ENCODE peak calls at places on chromosomes 11 and 22, in four cellular contexts. J, Q, D and L are unnamed samples.

GRCh38 chr11:10925149-10925926 is 67.5 kb upstream of the ZBED5 start:
- DNase-seq in D (no peak), Q (no peak), J (no peak), L (no peak)

GRCh38 chr22:42613869-42614268 is 814 bp downstream of the POLDIP3 start:
- DNase-seq in D (peak; percentile 45), J (no peak), Q (no peak), L (peak; percentile 32)

GRCh38 chr22:30694638-30695350 is at the start of gene OSBP2:
- DNase-seq in Q (no peak), D (peak; percentile 50), J (no peak), L (peak; percentile 51)

GRCh38 chr11:63839508-63840355 is 822 bp downstream of the MARK2 start:
- DNase-seq in Q (no peak), D (peak; percentile 46), J (no peak), L (peak; percentile 12)

GRCh38 chr11:117932987-117933386 is 3.8 kb upstream of the TMPRSS13 start:
- DNase-seq in J (no peak), D (no peak), Q (no peak), L (no peak)

GRCh38 chr11:110317516-110317932 is 21.1 kb upstream of the RDX start:
- DNase-seq in J (no peak), Q (no peak), D (peak; percentile 41), L (peak; percentile 97)

GRCh38 chr11:8328848-8329330 is 65.2 kb upstream of the LMO1 start:
- DNase-seq in J (peak; percentile 97), Q (peak; percentile 45), D (peak; percentile 79), L (peak; percentile 59)

GRCh38 chr11:101860694-101861371 is 54.0 kb upstream of the CEP126 start:
- DNase-seq in Q (peak; percentile 59), J (peak; percentile 37), D (peak; percentile 82), L (peak; percentile 37)

GRCh38 chr11:118438314-118438931 is 2.1 kb downstream of the KMT2A start:
- DNase-seq in J (peak; percentile 31), Q (peak; percentile 59), D (peak; percentile 78), L (no peak)

GRCh38 chr11:33920838-33921613 is 29.1 kb upstream of the LMO2 start:
- DNase-seq in D (peak; percentile 30), J (no peak), Q (peak; percentile 82), L (no peak)

GRCh38 chr11:79066456-79067354 is 374.1 kb downstream of the TENM4 start:
- DNase-seq in Q (no peak), D (no peak), J (no peak), L (peak; percentile 40)

GRCh38 chr11:7826316-7826715 is 29.6 kb upstream of the OR5P2 start:
- DNase-seq in Q (no peak), J (no peak), D (no peak), L (no peak)

GRCh38 chr11:375065-376025 is 6.0 kb downstream of the B4GALNT4 start:
- DNase-seq in J (no peak), D (no peak), Q (no peak), L (no peak)

GRCh38 chr11:64674774-64675173 is 48.2 kb downstream of the NRXN2 start:
- DNase-seq in D (no peak), Q (no peak), J (no peak), L (no peak)

GRCh38 chr11:2269601-2270321 is 627 bp downstream of the ASCL2 start:
- DNase-seq in J (peak; percentile 56), Q (no peak), D (peak; percentile 75), L (peak; percentile 68)

GRCh38 chr11:27938011-27938410 is 169.9 kb downstream of the KIF18A start:
- DNase-seq in Q (no peak), D (no peak), J (no peak), L (no peak)

GRCh38 chr11:2309251-2310072 is 7.6 kb downstream of the TSPAN32 start:
- DNase-seq in Q (no peak), J (no peak), D (no peak), L (no peak)

GRCh38 chr11:56783448-56784041 is 35.0 kb upstream of the OR9G4 start:
- DNase-seq in Q (peak; percentile 40), D (peak; percentile 55), J (peak; percentile 25), L (peak; percentile 65)